ENCODE peak calls at places on chromosomes 1 and 21, in six cellular contexts. D, G, N, E, X and S are unnamed samples.

GRCh38 chr1:234926574-234927311 is 201.9 kb downstream of the TOMM20 start:
- DNase-seq in D (peak), E (no peak), N (no peak), G (no peak), X (no peak), S (peak)

GRCh38 chr1:111204923-111205723 is 4.7 kb upstream of the DENND2D start:
- DNase-seq in N (no peak), E (no peak), X (no peak), G (no peak), D (no peak), S (no peak)

GRCh38 chr1:222233441-222234180 is 314.3 kb downstream of the HHIPL2 start:
- DNase-seq in G (no peak), E (no peak), N (no peak), D (no peak), X (peak), S (peak)

GRCh38 chr1:212491454-212491853 is 58.7 kb downstream of the NENF start:
- DNase-seq in G (no peak), N (no peak), X (no peak), D (no peak), E (no peak), S (no peak)

GRCh38 chr1:170910273-170910672 is 25.1 kb upstream of the MROH9 start:
- DNase-seq in E (no peak), D (no peak), G (no peak), N (no peak), X (peak), S (peak)

GRCh38 chr21:46622226-46622625 is 13.2 kb upstream of the PRMT2 start:
- DNase-seq in G (no peak), D (no peak), E (no peak), N (no peak), X (no peak), S (no peak)

GRCh38 chr1:168693872-168694238 is 35.2 kb downstream of the DPT start:
- DNase-seq in G (no peak), N (no peak), E (no peak), D (no peak), X (no peak), S (no peak)

GRCh38 chr1:62481681-62482080 is 44.8 kb downstream of the USP1 start:
- DNase-seq in N (no peak), G (no peak), D (no peak), X (no peak), E (no peak), S (peak)

GRCh38 chr21:23853796-23854379 is 1753.4 kb downstream of the MRPL39 start:
- DNase-seq in E (no peak), X (peak), N (no peak), G (peak), D (no peak), S (no peak)